ENCODE peak calls at places on chromosomes 6 and 20, in five cellular contexts. W, Q, J, F and C are unnamed samples.

GRCh38 chr6:5998741-5999687 is 7.7 kb downstream of the NRN1 start:
- DNase-seq in F (no peak), Q (no peak), J (no peak), W (peak; percentile 55), C (no peak)

GRCh38 chr6:116761779-116762178 is 3.7 kb downstream of the FAM162B start:
- DNase-seq in J (no peak), F (no peak), W (no peak), Q (no peak), C (no peak)

GRCh38 chr6:161135695-161136591 is 137.9 kb downstream of the AGPAT4 start:
- DNase-seq in Q (no peak), F (no peak), J (no peak), W (no peak), C (no peak)

GRCh38 chr20:37407117-37407566 is 61.2 kb downstream of the SRC start:
- DNase-seq in W (no peak), F (no peak), Q (no peak), J (no peak), C (no peak)

GRCh38 chr20:49445176-49445575 is 37.3 kb downstream of the KCNB1 start:
- DNase-seq in J (no peak), F (no peak), Q (no peak), W (no peak), C (no peak)

GRCh38 chr6:163338671-163339405 is 75.7 kb upstream of the QKI start:
- DNase-seq in F (peak; percentile 51), J (no peak), W (peak; percentile 72), Q (peak; percentile 83), C (no peak)

GRCh38 chr20:6036213-6036612 is 17.6 kb downstream of the LRRN4 start:
- DNase-seq in Q (no peak), F (no peak), J (no peak), W (no peak), C (no peak)

GRCh38 chr6:136547336-136547735 is 2.9 kb downstream of the MAP7 start:
- DNase-seq in J (no peak), F (no peak), W (no peak), Q (no peak), C (no peak)

GRCh38 chr20:38878798-38879197 is 47.4 kb upstream of the FAM83D start:
- DNase-seq in Q (no peak), J (no peak), W (no peak), F (no peak), C (no peak)

GRCh38 chr20:25059487-25059820 is 1.5 kb upstream of the ACSS1 start:
- DNase-seq in Q (no peak), J (no peak), W (peak; percentile 2), F (peak; percentile 51), C (no peak)

GRCh38 chr20:63536241-63536977 is 767 bp downstream of the PTK6 start:
- DNase-seq in Q (no peak), F (no peak), J (no peak), W (no peak), C (no peak)

GRCh38 chr6:4828187-4828698 is 52.0 kb downstream of the CDYL start:
- DNase-seq in Q (no peak), F (no peak), W (no peak), J (no peak), C (no peak)

GRCh38 chr6:142537612-142538478 is 236.0 kb downstream of the ADGRG6 start:
- DNase-seq in F (no peak), J (no peak), W (no peak), Q (no peak), C (no peak)

GRCh38 chr6:4892785-4893485 is 110.9 kb downstream of the RPP40 start:
- DNase-seq in F (no peak), W (no peak), J (no peak), Q (no peak), C (no peak)

GRCh38 chr20:7976015-7976414 is 35.8 kb upstream of the HAO1 start:
- DNase-seq in Q (no peak), J (no peak), W (no peak), F (no peak), C (no peak)

GRCh38 chr6:108635505-108636226 is 74.9 kb downstream of the FOXO3 start:
- DNase-seq in Q (no peak), F (no peak), W (no peak), J (no peak), C (no peak)

GRCh38 chr6:131651782-131652181 is 14.7 kb downstream of the ENPP3 start:
- DNase-seq in Q (no peak), F (no peak), J (no peak), W (no peak), C (no peak)

GRCh38 chr20:64083380-64084208 is 604 bp downstream of the LKAAEAR1 start:
- DNase-seq in J (peak; percentile 81), F (no peak), Q (peak; percentile 80), W (peak; percentile 70), C (peak; percentile 36)

GRCh38 chr6:27684264-27685211 is 211.6 kb upstream of the ZNF184 start:
- DNase-seq in F (no peak), Q (peak; percentile 47), W (no peak), J (no peak), C (no peak)

GRCh38 chr6:141244366-141244765 is 888.4 kb upstream of the GJE1 start:
- DNase-seq in Q (no peak), W (no peak), F (no peak), J (no peak), C (no peak)

GRCh38 chr6:16956371-16956770 is 145.5 kb upstream of the STMND1 start:
- DNase-seq in J (no peak), Q (no peak), W (no peak), F (no peak), C (no peak)

GRCh38 chr6:33700391-33701050 is 11.0 kb downstream of the UQCC2 start:
- DNase-seq in F (no peak), Q (no peak), J (peak; percentile 74), W (peak; percentile 50), C (peak; percentile 48)

GRCh38 chr20:13221673-13222318 is 722 bp downstream of the ISM1 start:
- DNase-seq in J (peak; percentile 77), W (peak; percentile 41), F (peak; percentile 72), Q (peak; percentile 49), C (no peak)
- H3K27me3 ChIP-seq in J (peaks cover 5% of the 10 kb centered on the region), W (peaks cover 8% of the 10 kb centered on the region), F (no peaks in the 10 kb centered on the region), Q (peaks cover 17% of the 10 kb centered on the region), C (peaks cover 51% of the 10 kb centered on the region)

GRCh38 chr6:159229526-159229925 is 60.3 kb downstream of the FNDC1 start:
- DNase-seq in W (no peak), F (no peak), J (no peak), Q (no peak), C (no peak)

GRCh38 chr6:159232106-159232645 is 63.0 kb downstream of the FNDC1 start:
- DNase-seq in Q (no peak), J (no peak), F (no peak), W (no peak), C (no peak)

GRCh38 chr6:159234102-159234553 is 64.9 kb downstream of the FNDC1 start:
- DNase-seq in Q (no peak), F (no peak), J (no peak), W (no peak), C (no peak)

GRCh38 chr6:159233365-159234101 is 64.3 kb downstream of the FNDC1 start:
- DNase-seq in Q (no peak), J (no peak), W (no peak), F (no peak), C (no peak)

GRCh38 chr6:159232751-159233150 is 63.6 kb downstream of the FNDC1 start:
- DNase-seq in J (no peak), W (no peak), F (no peak), Q (no peak), C (no peak)
- H3K27me3 ChIP-seq in J (no peaks in the 10 kb centered on the region), W (no peaks in the 10 kb centered on the region), F (no peaks in the 10 kb centered on the region), Q (peaks cover 46% of the 10 kb centered on the region), C (no peaks in the 10 kb centered on the region)

GRCh38 chr6:150253489-150253888 is 110.6 kb downstream of the PPP1R14C start:
- DNase-seq in W (no peak), J (no peak), Q (no peak), F (no peak), C (no peak)
- H3K27me3 ChIP-seq in W (no peaks in the 10 kb centered on the region), J (no peaks in the 10 kb centered on the region), Q (no peaks in the 10 kb centered on the region), F (no peaks in the 10 kb centered on the region), C (no peaks in the 10 kb centered on the region)

DNA sequence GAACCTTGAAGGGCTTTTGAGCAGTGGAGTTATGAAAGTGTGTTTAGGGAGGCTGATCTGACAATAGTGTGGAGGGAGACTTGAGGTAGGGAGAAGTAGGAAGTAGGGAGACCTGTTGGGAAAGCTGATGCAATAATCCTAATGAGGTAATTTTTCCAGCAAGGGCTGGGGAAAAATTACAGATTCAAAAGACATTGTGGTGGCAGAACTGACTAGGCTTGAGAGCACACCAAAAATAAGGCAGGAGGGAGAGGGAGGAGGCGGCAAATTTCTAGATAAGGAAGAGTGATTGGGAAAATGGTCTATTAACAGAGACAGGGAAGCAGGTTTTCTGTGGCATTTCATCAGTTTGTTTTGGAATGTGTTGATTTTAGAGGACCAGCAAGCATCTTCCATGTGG is 5.5 kb downstream of the PRRT1 start:
- DNase-seq in J (no peak), Q (no peak), W (no peak), F (no peak), C (no peak)
- H3K27me3 ChIP-seq in J (no peaks in the 10 kb centered on the region), Q (no peaks in the 10 kb centered on the region), W (no peaks in the 10 kb centered on the region), F (no peaks in the 10 kb centered on the region), C (no peaks in the 10 kb centered on the region)

GRCh38 chr6:53648571-53648970 is 17.0 kb downstream of the KLHL31 start:
- DNase-seq in F (no peak), J (no peak), Q (no peak), W (no peak), C (no peak)

GRCh38 chr6:53643481-53643965 is 22.0 kb downstream of the KLHL31 start:
- DNase-seq in W (no peak), F (no peak), Q (no peak), J (no peak), C (no peak)

GRCh38 chr6:53645850-53646249 is 19.7 kb downstream of the KLHL31 start:
- DNase-seq in J (no peak), W (no peak), Q (no peak), F (no peak), C (no peak)

GRCh38 chr6:53647437-53648094 is 18.0 kb downstream of the KLHL31 start:
- DNase-seq in J (no peak), W (no peak), F (no peak), Q (no peak), C (no peak)

DNA sequence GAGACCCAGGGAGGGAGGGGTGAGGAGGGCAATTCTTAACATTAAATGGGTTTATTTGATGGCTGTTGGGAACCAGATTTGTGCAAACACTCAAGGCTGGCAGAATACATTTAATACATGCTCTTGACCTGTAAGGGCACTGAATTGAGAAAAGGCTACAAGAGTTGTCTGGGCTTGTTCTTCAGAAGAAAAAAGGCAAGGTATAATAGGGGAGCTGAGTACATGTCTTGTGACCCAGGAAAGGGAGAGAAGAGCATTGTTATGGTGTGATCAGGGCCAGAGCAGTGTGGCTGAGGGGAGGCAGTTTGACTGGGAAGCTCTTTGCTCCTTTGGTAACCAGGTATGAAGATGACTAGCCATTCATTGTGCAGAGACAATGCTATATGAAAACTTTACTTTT is 18.9 kb downstream of the KLHL31 start:
- DNase-seq in F (no peak), Q (no peak), W (no peak), J (no peak), C (no peak)
- H3K27me3 ChIP-seq in F (no peaks in the 10 kb centered on the region), Q (no peaks in the 10 kb centered on the region), W (no peaks in the 10 kb centered on the region), J (no peaks in the 10 kb centered on the region), C (no peaks in the 10 kb centered on the region)